ENCODE peak calls at places on chromosomes 3 and 15, in nine cellular contexts. E is left ventricle myocardium inferior, K is Panc1, I is hepatocyte, F is pancreas, M is suprapubic skin, N is MM.1S, Z is lung, J is upper lobe of left lung. T is an unnamed sample.
A peak's percentile ranks its signal among the peaks of the same experiment; 100 is the strongest.

GRCh38 chr3:126155280-126155640 is 25.1 kb downstream of the ALDH1L1 start:
- DNase-seq in E (no peak), K (no peak), I (no peak), F (peak; percentile 25), M (no peak), N (no peak), Z (peak; percentile 23), J (no peak), T (peak; percentile 64)

GRCh38 chr3:101414121-101414520 is 93.7 kb upstream of the IMPG2 start:
- DNase-seq in E (no peak), K (no peak), I (no peak), F (no peak), M (no peak), N (no peak), Z (no peak), J (no peak), T (no peak)

GRCh38 chr3:17730318-17730967 is 12.0 kb downstream of the TBC1D5 start:
- DNase-seq in E (peak; percentile 27), K (no peak), I (peak; percentile 16), F (no peak), M (no peak), N (no peak), Z (no peak), J (peak; percentile 56), T (no peak)

GRCh38 chr3:105948108-105948507 is 79.3 kb upstream of the CBLB start:
- DNase-seq in E (no peak), K (no peak), I (no peak), F (no peak), M (no peak), N (no peak), Z (no peak), J (no peak), T (no peak)

GRCh38 chr3:177034850-177035475 is 162.3 kb downstream of the TBL1XR1 start:
- DNase-seq in E (no peak), K (no peak), I (no peak), F (no peak), M (no peak), N (no peak), Z (no peak), J (no peak), T (no peak)

GRCh38 chr3:100600181-100601042 is 9.0 kb upstream of the ADGRG7 start:
- DNase-seq in E (no peak), K (no peak), I (no peak), F (no peak), M (no peak), N (peak; percentile 34), Z (no peak), J (no peak), T (no peak)

GRCh38 chr15:92343869-92344643 is 49.6 kb upstream of the ST8SIA2 start:
- DNase-seq in E (peak; percentile 68), K (no peak), I (no peak), F (no peak), M (no peak), N (no peak), Z (no peak), J (no peak), T (no peak)

GRCh38 chr3:86792316-86792715 is 198.6 kb downstream of the VGLL3 start:
- DNase-seq in E (no peak), K (no peak), I (no peak), F (no peak), M (no peak), N (no peak), Z (no peak), J (no peak), T (no peak)

GRCh38 chr3:127254001-127254400 is 33.8 kb downstream of the PRR20G start:
- DNase-seq in E (no peak), K (no peak), I (no peak), F (no peak), M (no peak), N (no peak), Z (peak; percentile 24), J (no peak), T (no peak)

DNA sequence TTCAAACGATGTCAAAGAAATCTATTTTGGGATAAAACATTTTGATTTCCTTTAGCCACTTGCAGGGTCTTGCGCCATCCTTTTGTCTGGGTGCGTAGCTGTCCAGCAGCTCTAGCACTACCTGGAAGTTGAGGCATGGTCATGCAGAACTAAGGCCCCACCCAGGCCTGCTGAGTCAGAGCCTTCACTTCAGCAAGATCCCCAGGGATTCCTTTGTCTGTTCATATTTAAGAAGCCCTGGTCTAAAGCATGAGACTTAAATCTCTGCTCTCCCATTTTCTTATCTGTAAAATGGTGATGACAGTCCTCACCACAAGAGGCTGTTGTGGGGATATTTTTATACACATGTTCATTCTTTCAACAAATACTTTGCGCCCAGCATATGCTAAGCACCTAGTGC is 99.0 kb upstream of the CTDSPL start:
- DNase-seq in E (no peak), K (no peak), I (no peak), F (no peak), M (no peak), N (no peak), Z (no peak), J (no peak), T (no peak)
- H3K27ac ChIP-seq in E (peak overlapping the region; percentile 93), K (no peak overlapping the region), I (no peak overlapping the region), F (no peak overlapping the region), M (no peak overlapping the region), N (no peak overlapping the region), Z (no peak overlapping the region), J (no peak overlapping the region), T (no peak overlapping the region)

GRCh38 chr3:81419196-81419595 is 342.2 kb downstream of the GBE1 start:
- DNase-seq in E (no peak), K (no peak), I (peak; percentile 15), F (no peak), M (no peak), N (peak; percentile 45), Z (no peak), J (no peak), T (no peak)
- TF ChIP-seq CTCF in E (peak; percentile 64), K (peak; percentile 19), I (peak; percentile 61), F (peak; percentile 20), M (no peak), N (peak; percentile 46), Z (no peak), J (peak; percentile 25), T (no peak)

DNA sequence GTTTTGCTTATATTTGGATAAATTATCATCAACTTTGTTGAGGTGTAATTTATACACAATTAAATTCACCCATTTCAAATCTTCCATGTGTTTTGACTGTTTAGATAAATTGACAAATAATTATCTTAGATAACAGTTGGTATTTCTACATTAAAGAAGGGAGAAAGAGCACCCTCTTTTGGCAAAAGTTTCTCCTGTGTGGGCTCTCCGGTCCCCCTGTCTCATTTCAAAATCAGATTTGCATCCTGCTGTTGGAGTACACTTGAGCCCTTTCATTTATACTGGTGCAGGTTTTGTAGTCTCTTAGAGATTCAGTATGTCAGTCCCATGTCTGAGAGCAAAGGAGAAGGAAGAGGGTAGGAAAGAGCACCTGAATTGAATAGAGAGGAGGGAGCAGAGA is 49.4 kb downstream of the NKIRAS1 start:
- DNase-seq in E (no peak), K (no peak), I (no peak), F (no peak), M (no peak), N (no peak), Z (no peak), J (no peak), T (no peak)
- H3K4me3 ChIP-seq in E (no peak overlapping the region), K (no peak overlapping the region), I (no peak overlapping the region), F (no peak overlapping the region), M (no peak overlapping the region), N (no peak overlapping the region), Z (no peak overlapping the region), J (no peak overlapping the region), T (no peak overlapping the region)

GRCh38 chr15:96307856-96308394 is 22.6 kb upstream of the NR2F2 start:
- DNase-seq in E (no peak), K (no peak), I (no peak), F (no peak), M (no peak), N (no peak), Z (no peak), J (no peak), T (no peak)
- H3K27ac ChIP-seq in E (peak overlapping the region; percentile 29), K (no peak overlapping the region), I (no peak overlapping the region), F (no peak overlapping the region), M (no peak overlapping the region), N (no peak overlapping the region), Z (peak overlapping the region; percentile 31), J (no peak overlapping the region), T (peak overlapping the region; percentile 36)

DNA sequence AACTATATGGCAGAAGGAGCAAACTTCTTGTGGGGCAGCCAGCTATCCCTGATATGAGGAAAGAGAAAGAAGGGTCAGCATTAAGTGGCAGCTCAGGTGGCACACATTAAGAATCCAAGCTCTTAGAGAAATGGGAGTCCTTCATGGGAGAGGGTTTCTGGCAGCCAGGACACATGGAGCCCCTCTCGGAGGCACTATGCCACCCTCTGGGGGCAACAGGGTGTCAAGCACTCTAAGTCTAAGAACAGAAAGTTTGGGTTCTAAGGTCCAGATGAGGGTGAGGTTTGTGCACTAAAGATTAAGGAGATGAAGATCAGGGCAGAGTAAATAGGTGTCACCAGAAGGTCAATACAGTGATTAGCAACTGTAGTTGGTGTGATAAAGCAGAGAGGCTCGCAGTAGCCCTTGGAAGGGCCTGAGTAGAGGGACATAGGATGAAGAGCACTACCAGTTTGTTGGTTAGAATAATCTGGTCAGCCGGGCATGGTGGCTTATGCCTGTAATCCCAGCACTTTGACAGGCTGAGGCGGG is 89.3 kb downstream of the ST6GAL1 start:
- DNase-seq in E (no peak), K (no peak), I (no peak), F (no peak), M (no peak), N (no peak), Z (no peak), J (no peak), T (no peak)
- TF ChIP-seq CTCF in E (peak; percentile 21), K (no peak), I (no peak), F (no peak), M (no peak), N (no peak), Z (no peak), J (no peak), T (no peak)

GRCh38 chr3:171679011-171679492 is 131.2 kb downstream of the PLD1 start:
- DNase-seq in E (no peak), K (no peak), I (peak; percentile 51), F (no peak), M (no peak), N (no peak), Z (no peak), J (no peak), T (no peak)
- H3K4me3 ChIP-seq in E (no peak overlapping the region), K (no peak overlapping the region), I (no peak overlapping the region), F (no peak overlapping the region), M (no peak overlapping the region), N (no peak overlapping the region), Z (no peak overlapping the region), J (no peak overlapping the region), T (no peak overlapping the region)

GRCh38 chr3:192273001-192273400 is 454.3 kb downstream of the FGF12 start:
- DNase-seq in E (no peak), K (no peak), I (no peak), F (no peak), M (no peak), N (no peak), Z (no peak), J (no peak), T (no peak)
- H3K27ac ChIP-seq in E (no peak overlapping the region), K (no peak overlapping the region), I (no peak overlapping the region), F (no peak overlapping the region), M (no peak overlapping the region), N (no peak overlapping the region), Z (no peak overlapping the region), J (no peak overlapping the region), T (no peak overlapping the region)